ENCODE peak calls at places on chromosomes 11 and 22, in four cellular contexts. One of them, this sample, is unnamed.

GRCh38 chr11:96033054-96033453 is 109.1 kb upstream of the MTMR2 start:
- DNase-seq in GM12878: no peak
- DNase-seq in K562: no peak
- DNase-seq in GM12891: no peak
- DNase-seq in this sample: no peak

GRCh38 chr11:36566407-36567053 is 1.3 kb upstream of the RAG1 start:
- DNase-seq in GM12891: no peak
- DNase-seq in K562: no peak
- DNase-seq in GM12878: no peak
- DNase-seq in this sample: no peak

GRCh38 chr11:2580061-2580421 is 119.8 kb downstream of the KCNQ1OT1 start:
- DNase-seq in GM12878: no peak
- DNase-seq in GM12891: no peak
- DNase-seq in K562: no peak
- DNase-seq in this sample: no peak

GRCh38 chr22:37632174-37633081 is 7.0 kb upstream of the SH3BP1 start:
- DNase-seq in GM12878: no peak
- DNase-seq in K562: peak; percentile 30
- DNase-seq in GM12891: peak; percentile 70
- DNase-seq in this sample: no peak

GRCh38 chr11:78564037-78564888 is 10.4 kb downstream of the NARS2 start:
- DNase-seq in K562: peak; percentile 34
- DNase-seq in GM12891: no peak
- DNase-seq in GM12878: peak; percentile 40
- DNase-seq in this sample: peak; percentile 54

GRCh38 chr11:20110908-20111669 is 49.2 kb downstream of the DBX1 start:
- DNase-seq in K562: peak; percentile 91
- DNase-seq in GM12878: peak; percentile 8
- DNase-seq in GM12891: peak; percentile 56
- DNase-seq in this sample: peak; percentile 15

GRCh38 chr11:121512468-121513465 is 60.0 kb upstream of the SORL1-AS1 start:
- DNase-seq in K562: no peak
- DNase-seq in GM12878: no peak
- DNase-seq in GM12891: no peak
- DNase-seq in this sample: no peak

GRCh38 chr11:65290448-65291165 is 24.1 kb upstream of the CDC42EP2 start:
- DNase-seq in GM12891: no peak
- DNase-seq in GM12878: peak; percentile 69
- DNase-seq in K562: peak; percentile 41
- DNase-seq in this sample: peak; percentile 98

GRCh38 chr22:47151490-47151889 is 389.0 kb downstream of the TBC1D22A start:
- DNase-seq in GM12891: no peak
- DNase-seq in GM12878: no peak
- DNase-seq in K562: no peak
- DNase-seq in this sample: no peak

GRCh38 chr11:1909524-1909923 is 10.0 kb upstream of the TNNT3 start:
- DNase-seq in GM12891: no peak
- DNase-seq in GM12878: no peak
- DNase-seq in K562: no peak
- DNase-seq in this sample: no peak

GRCh38 chr22:38614331-38615122 is 41.7 kb downstream of the FAM227A start:
- DNase-seq in GM12891: no peak
- DNase-seq in GM12878: no peak
- DNase-seq in K562: no peak
- DNase-seq in this sample: no peak

GRCh38 chr11:34977039-34977906 is 60.9 kb downstream of the PDHX start:
- DNase-seq in GM12891: no peak
- DNase-seq in K562: no peak
- DNase-seq in GM12878: no peak
- DNase-seq in this sample: no peak

GRCh38 chr11:36605221-36606216 is 7.5 kb upstream of the RAG2 start:
- DNase-seq in GM12878: no peak
- DNase-seq in K562: no peak
- DNase-seq in GM12891: no peak
- DNase-seq in this sample: no peak

GRCh38 chr11:35963911-35964310 is 20.0 kb downstream of the LDLRAD3 start:
- DNase-seq in GM12878: no peak
- DNase-seq in K562: no peak
- DNase-seq in GM12891: no peak
- DNase-seq in this sample: no peak

GRCh38 chr11:69662806-69663205 is 12.3 kb downstream of the LTO1 start:
- DNase-seq in GM12878: no peak
- DNase-seq in GM12891: no peak
- DNase-seq in K562: no peak
- DNase-seq in this sample: no peak

GRCh38 chr11:69249086-69249640 is 44.8 kb upstream of the MYEOV start:
- DNase-seq in K562: no peak
- DNase-seq in GM12878: no peak
- DNase-seq in GM12891: no peak
- DNase-seq in this sample: no peak

GRCh38 chr11:86811637-86812321 is 11.4 kb downstream of the PRSS23 start:
- DNase-seq in GM12878: no peak
- DNase-seq in GM12891: no peak
- DNase-seq in K562: no peak
- DNase-seq in this sample: no peak

GRCh38 chr11:34274712-34275398 is 83.0 kb downstream of the ABTB2 start:
- DNase-seq in GM12878: no peak
- DNase-seq in K562: no peak
- DNase-seq in GM12891: no peak
- DNase-seq in this sample: no peak

GRCh38 chr11:119741369-119742262 is 12.6 kb upstream of the NECTIN1 start:
- DNase-seq in GM12891: peak; percentile 86
- DNase-seq in K562: peak; percentile 83
- DNase-seq in GM12878: no peak
- DNase-seq in this sample: peak; percentile 51

GRCh38 chr11:444397-445144 is 2.8 kb upstream of the ANO9 start:
- DNase-seq in K562: peak; percentile 68
- DNase-seq in GM12878: no peak
- DNase-seq in GM12891: no peak
- DNase-seq in this sample: no peak

GRCh38 chr22:19984851-19985811 is 31.5 kb downstream of the ARVCF start:
- DNase-seq in K562: no peak
- DNase-seq in GM12891: no peak
- DNase-seq in GM12878: no peak
- DNase-seq in this sample: no peak

GRCh38 chr11:30635401-30635989 is 49.3 kb upstream of the MPPED2 start:
- DNase-seq in GM12891: no peak
- DNase-seq in K562: no peak
- DNase-seq in GM12878: no peak
- DNase-seq in this sample: no peak

GRCh38 chr22:19821523-19822300 is 33.0 kb downstream of the GNB1L start:
- DNase-seq in GM12878: no peak
- DNase-seq in GM12891: peak; percentile 13
- DNase-seq in K562: no peak
- DNase-seq in this sample: no peak

GRCh38 chr22:22817468-22818201 is 70.0 kb upstream of the IGLL5 start:
- DNase-seq in GM12878: no peak
- DNase-seq in GM12891: no peak
- DNase-seq in K562: peak; percentile 81
- DNase-seq in this sample: no peak
- TF ChIP-seq SPI1 in GM12878: no peak
- TF ChIP-seq SPI1 in GM12891: no peak
- TF ChIP-seq SPI1 in K562: no peak
- TF ChIP-seq SPI1 in this sample: no peak

GRCh38 chr11:116962108-116962507 is 124.7 kb upstream of the APOA1 start:
- DNase-seq in K562: no peak
- DNase-seq in GM12878: no peak
- DNase-seq in GM12891: no peak
- DNase-seq in this sample: no peak
- TF ChIP-seq SPI1 in K562: no peak
- TF ChIP-seq SPI1 in GM12878: no peak
- TF ChIP-seq SPI1 in GM12891: no peak
- TF ChIP-seq SPI1 in this sample: no peak

GRCh38 chr11:8204596-8204995 is 35.8 kb upstream of the RIC3 start:
- DNase-seq in GM12891: no peak
- DNase-seq in K562: no peak
- DNase-seq in GM12878: no peak
- DNase-seq in this sample: no peak
- TF ChIP-seq SPI1 in GM12891: no peak
- TF ChIP-seq SPI1 in K562: no peak
- TF ChIP-seq SPI1 in GM12878: no peak
- TF ChIP-seq SPI1 in this sample: no peak

DNA sequence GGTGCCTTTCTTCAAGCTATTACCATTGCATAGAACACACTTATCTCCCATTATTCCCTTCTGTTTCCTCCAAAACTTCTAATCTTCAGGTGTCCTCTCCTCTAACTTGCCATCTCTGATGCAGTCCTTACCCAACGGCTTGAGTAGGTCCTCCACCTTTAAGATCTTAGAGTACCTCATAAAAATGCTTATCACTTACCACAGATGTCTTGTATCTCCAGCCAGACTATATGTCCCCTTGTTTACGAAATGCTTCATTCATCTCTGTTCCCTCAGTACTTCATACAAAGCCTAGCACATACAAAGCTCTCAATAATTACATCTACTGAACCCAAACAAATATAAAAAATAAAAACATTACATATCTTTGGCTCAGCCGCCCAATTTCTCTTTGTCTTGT is 49.3 kb downstream of the PAK1 start:
- DNase-seq in K562: peak; percentile 16
- DNase-seq in GM12891: no peak
- DNase-seq in GM12878: no peak
- DNase-seq in this sample: no peak
- TF ChIP-seq SPI1 in K562: no peak
- TF ChIP-seq SPI1 in GM12891: no peak
- TF ChIP-seq SPI1 in GM12878: no peak
- TF ChIP-seq SPI1 in this sample: no peak

DNA sequence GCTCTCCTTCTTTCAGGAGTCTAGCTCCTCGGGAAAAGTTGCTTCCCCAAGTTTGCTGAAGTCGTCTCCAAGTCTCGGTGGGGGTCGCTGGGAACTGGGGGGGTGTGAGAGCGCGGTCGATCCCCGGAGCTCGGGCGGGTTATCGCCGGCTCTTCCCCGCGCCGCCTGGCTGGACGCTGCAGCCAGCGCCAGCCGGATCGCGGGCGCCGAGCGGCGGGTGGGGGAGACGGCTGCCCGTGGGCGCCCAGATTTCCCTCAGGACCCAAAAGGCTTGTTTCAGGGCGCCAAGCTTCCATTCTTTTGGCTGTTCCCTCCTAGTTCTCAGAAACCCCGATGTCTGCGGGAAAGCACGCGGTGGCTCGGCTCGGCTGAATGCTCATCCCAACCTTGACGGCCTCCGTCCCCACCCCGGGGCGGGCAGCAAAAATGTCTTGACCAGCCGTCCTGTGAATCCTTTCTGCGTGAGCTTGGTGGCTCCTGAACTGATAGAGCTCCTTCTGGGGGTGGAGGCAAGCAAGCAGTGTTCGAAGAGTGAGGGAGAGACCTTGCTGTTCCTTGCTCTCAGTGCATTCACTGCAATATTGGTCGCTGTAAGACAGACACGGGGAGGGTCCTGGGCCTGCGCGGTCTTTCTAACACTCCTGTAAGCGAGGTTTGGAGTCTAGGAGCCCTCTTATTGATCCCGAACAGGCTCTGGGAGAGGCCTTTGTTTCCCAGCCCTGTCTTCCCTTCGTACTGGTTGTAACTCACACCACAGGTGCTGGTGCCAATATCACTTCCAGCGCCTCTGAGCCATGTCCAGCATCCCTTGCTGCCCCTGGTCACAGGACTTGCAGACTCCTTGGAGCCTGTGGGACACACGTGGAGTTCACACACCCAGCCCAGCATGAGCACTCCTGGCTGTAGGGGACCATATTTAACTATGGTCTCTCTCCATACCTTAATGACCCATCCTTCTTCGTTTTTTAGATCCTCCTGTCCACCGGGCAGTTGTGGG is 1.8 kb downstream of the ZBTB16 start:
- DNase-seq in GM12891: no peak
- DNase-seq in GM12878: no peak
- DNase-seq in K562: peak; percentile 33
- DNase-seq in this sample: no peak
- TF ChIP-seq SPI1 in GM12891: no peak
- TF ChIP-seq SPI1 in GM12878: no peak
- TF ChIP-seq SPI1 in K562: no peak
- TF ChIP-seq SPI1 in this sample: no peak

This sample was measured in HL-60.